ENCODE peak calls at places on chromosomes 13 and 19, in ten cellular contexts. One of them, this sample, is unnamed.

GRCh38 chr19:38867176-38867780 is 10.8 kb downstream of the RINL start:
- DNase-seq in esophagus squamous epithelium: no peak
- DNase-seq in left lung: no peak
- DNase-seq in RWPE1: no peak
- DNase-seq in IMR-90: no peak
- DNase-seq in epithelial cell of esophagus: no peak
- DNase-seq in A549: no peak
- DNase-seq in gastrocnemius medialis: no peak
- DNase-seq in adrenal gland: no peak
- DNase-seq in GM06990: no peak
- DNase-seq in this sample: no peak

GRCh38 chr13:45718063-45718462 is 15.9 kb downstream of the CBY2 start:
- DNase-seq in GM06990: no peak
- DNase-seq in left lung: no peak
- DNase-seq in adrenal gland: no peak
- DNase-seq in esophagus squamous epithelium: no peak
- DNase-seq in RWPE1: no peak
- DNase-seq in gastrocnemius medialis: no peak
- DNase-seq in IMR-90: peak; percentile 14
- DNase-seq in epithelial cell of esophagus: peak; percentile 52
- DNase-seq in A549: peak; percentile 6
- DNase-seq in this sample: no peak

GRCh38 chr19:47507031-47507430 is 7.8 kb downstream of the NAPA start:
- DNase-seq in GM06990: no peak
- DNase-seq in left lung: no peak
- DNase-seq in adrenal gland: peak; percentile 46
- DNase-seq in IMR-90: no peak
- DNase-seq in A549: no peak
- DNase-seq in gastrocnemius medialis: peak; percentile 73
- DNase-seq in esophagus squamous epithelium: no peak
- DNase-seq in epithelial cell of esophagus: no peak
- DNase-seq in RWPE1: no peak
- DNase-seq in this sample: no peak

GRCh38 chr19:57888107-57888493 is 737 bp downstream of the ZNF814 start:
- DNase-seq in A549: no peak
- DNase-seq in RWPE1: no peak
- DNase-seq in esophagus squamous epithelium: no peak
- DNase-seq in GM06990: no peak
- DNase-seq in epithelial cell of esophagus: peak; percentile 55
- DNase-seq in gastrocnemius medialis: no peak
- DNase-seq in left lung: no peak
- DNase-seq in IMR-90: no peak
- DNase-seq in adrenal gland: no peak
- DNase-seq in this sample: no peak

GRCh38 chr19:19381007-19381926 is 24.2 kb upstream of the GATAD2A start:
- DNase-seq in left lung: no peak
- DNase-seq in RWPE1: no peak
- DNase-seq in IMR-90: no peak
- DNase-seq in A549: no peak
- DNase-seq in GM06990: peak; percentile 63
- DNase-seq in epithelial cell of esophagus: no peak
- DNase-seq in gastrocnemius medialis: no peak
- DNase-seq in esophagus squamous epithelium: no peak
- DNase-seq in adrenal gland: no peak
- DNase-seq in this sample: no peak

GRCh38 chr13:75505966-75506365 is 24.0 kb upstream of the TBC1D4 start:
- DNase-seq in RWPE1: no peak
- DNase-seq in adrenal gland: no peak
- DNase-seq in epithelial cell of esophagus: no peak
- DNase-seq in GM06990: no peak
- DNase-seq in A549: no peak
- DNase-seq in left lung: no peak
- DNase-seq in esophagus squamous epithelium: no peak
- DNase-seq in gastrocnemius medialis: no peak
- DNase-seq in IMR-90: no peak
- DNase-seq in this sample: no peak

GRCh38 chr19:778910-779653 is 18.2 kb upstream of the PTBP1 start:
- DNase-seq in A549: peak; percentile 52
- DNase-seq in epithelial cell of esophagus: peak; percentile 99
- DNase-seq in IMR-90: peak; percentile 94
- DNase-seq in gastrocnemius medialis: peak; percentile 55
- DNase-seq in RWPE1: peak; percentile 92
- DNase-seq in adrenal gland: no peak
- DNase-seq in esophagus squamous epithelium: no peak
- DNase-seq in GM06990: no peak
- DNase-seq in left lung: no peak
- DNase-seq in this sample: peak; percentile 84

GRCh38 chr19:53883231-53883661 is 1.2 kb downstream of the PRKCG start:
- DNase-seq in IMR-90: no peak
- DNase-seq in left lung: no peak
- DNase-seq in adrenal gland: no peak
- DNase-seq in gastrocnemius medialis: no peak
- DNase-seq in A549: no peak
- DNase-seq in epithelial cell of esophagus: no peak
- DNase-seq in esophagus squamous epithelium: no peak
- DNase-seq in GM06990: no peak
- DNase-seq in RWPE1: no peak
- DNase-seq in this sample: no peak

GRCh38 chr19:16588824-16589577 is 16.8 kb upstream of the SLC35E1 start:
- DNase-seq in A549: no peak
- DNase-seq in GM06990: no peak
- DNase-seq in epithelial cell of esophagus: no peak
- DNase-seq in RWPE1: no peak
- DNase-seq in IMR-90: no peak
- DNase-seq in adrenal gland: no peak
- DNase-seq in left lung: no peak
- DNase-seq in esophagus squamous epithelium: no peak
- DNase-seq in gastrocnemius medialis: no peak
- DNase-seq in this sample: no peak

GRCh38 chr13:48998893-48999292 is 23.2 kb downstream of the FNDC3A start:
- DNase-seq in IMR-90: no peak
- DNase-seq in gastrocnemius medialis: no peak
- DNase-seq in left lung: no peak
- DNase-seq in adrenal gland: no peak
- DNase-seq in epithelial cell of esophagus: no peak
- DNase-seq in RWPE1: no peak
- DNase-seq in A549: no peak
- DNase-seq in esophagus squamous epithelium: no peak
- DNase-seq in GM06990: no peak
- DNase-seq in this sample: no peak

GRCh38 chr13:52737451-52737850 is 2.2 kb downstream of the CNMD start:
- DNase-seq in IMR-90: no peak
- DNase-seq in GM06990: no peak
- DNase-seq in adrenal gland: no peak
- DNase-seq in gastrocnemius medialis: no peak
- DNase-seq in epithelial cell of esophagus: no peak
- DNase-seq in left lung: no peak
- DNase-seq in esophagus squamous epithelium: no peak
- DNase-seq in A549: no peak
- DNase-seq in RWPE1: no peak
- DNase-seq in this sample: no peak

GRCh38 chr13:52739468-52740071 is at the start of gene CNMD:
- DNase-seq in left lung: no peak
- DNase-seq in adrenal gland: no peak
- DNase-seq in gastrocnemius medialis: no peak
- DNase-seq in esophagus squamous epithelium: no peak
- DNase-seq in RWPE1: no peak
- DNase-seq in epithelial cell of esophagus: no peak
- DNase-seq in GM06990: no peak
- DNase-seq in A549: no peak
- DNase-seq in IMR-90: no peak
- DNase-seq in this sample: no peak

GRCh38 chr13:52736891-52737290 is 2.7 kb downstream of the CNMD start:
- DNase-seq in esophagus squamous epithelium: no peak
- DNase-seq in gastrocnemius medialis: no peak
- DNase-seq in adrenal gland: no peak
- DNase-seq in IMR-90: no peak
- DNase-seq in GM06990: no peak
- DNase-seq in A549: no peak
- DNase-seq in epithelial cell of esophagus: no peak
- DNase-seq in RWPE1: no peak
- DNase-seq in left lung: no peak
- DNase-seq in this sample: no peak

GRCh38 chr13:52737900-52738299 is 1.7 kb downstream of the CNMD start:
- DNase-seq in esophagus squamous epithelium: no peak
- DNase-seq in A549: no peak
- DNase-seq in gastrocnemius medialis: no peak
- DNase-seq in GM06990: no peak
- DNase-seq in RWPE1: no peak
- DNase-seq in IMR-90: no peak
- DNase-seq in epithelial cell of esophagus: no peak
- DNase-seq in left lung: no peak
- DNase-seq in adrenal gland: no peak
- DNase-seq in this sample: no peak

GRCh38 chr13:52738719-52739467 is 727 bp downstream of the CNMD start:
- DNase-seq in IMR-90: no peak
- DNase-seq in RWPE1: no peak
- DNase-seq in gastrocnemius medialis: no peak
- DNase-seq in epithelial cell of esophagus: no peak
- DNase-seq in GM06990: peak; percentile 43
- DNase-seq in A549: no peak
- DNase-seq in esophagus squamous epithelium: no peak
- DNase-seq in adrenal gland: no peak
- DNase-seq in left lung: no peak
- DNase-seq in this sample: no peak
- TF ChIP-seq CTCF in IMR-90: peak; percentile 39
- TF ChIP-seq CTCF in RWPE1: no peak
- TF ChIP-seq CTCF in gastrocnemius medialis: no peak
- TF ChIP-seq CTCF in epithelial cell of esophagus: no peak
- TF ChIP-seq CTCF in GM06990: peak; percentile 44
- TF ChIP-seq CTCF in A549: no peak
- TF ChIP-seq CTCF in esophagus squamous epithelium: no peak
- TF ChIP-seq CTCF in adrenal gland: no peak
- TF ChIP-seq CTCF in left lung: peak; percentile 22
- TF ChIP-seq CTCF in this sample: peak; percentile 12

GRCh38 chr19:14425696-14426138 is 6.6 kb upstream of the DDX39A start:
- DNase-seq in IMR-90: peak; percentile 91
- DNase-seq in GM06990: no peak
- DNase-seq in left lung: no peak
- DNase-seq in esophagus squamous epithelium: no peak
- DNase-seq in adrenal gland: no peak
- DNase-seq in A549: no peak
- DNase-seq in epithelial cell of esophagus: peak; percentile 45
- DNase-seq in RWPE1: no peak
- DNase-seq in gastrocnemius medialis: no peak
- DNase-seq in this sample: no peak
- TF ChIP-seq CTCF in IMR-90: no peak
- TF ChIP-seq CTCF in GM06990: no peak
- TF ChIP-seq CTCF in left lung: no peak
- TF ChIP-seq CTCF in esophagus squamous epithelium: no peak
- TF ChIP-seq CTCF in adrenal gland: no peak
- TF ChIP-seq CTCF in A549: no peak
- TF ChIP-seq CTCF in epithelial cell of esophagus: no peak
- TF ChIP-seq CTCF in RWPE1: no peak
- TF ChIP-seq CTCF in gastrocnemius medialis: no peak
- TF ChIP-seq CTCF in this sample: no peak

DNA sequence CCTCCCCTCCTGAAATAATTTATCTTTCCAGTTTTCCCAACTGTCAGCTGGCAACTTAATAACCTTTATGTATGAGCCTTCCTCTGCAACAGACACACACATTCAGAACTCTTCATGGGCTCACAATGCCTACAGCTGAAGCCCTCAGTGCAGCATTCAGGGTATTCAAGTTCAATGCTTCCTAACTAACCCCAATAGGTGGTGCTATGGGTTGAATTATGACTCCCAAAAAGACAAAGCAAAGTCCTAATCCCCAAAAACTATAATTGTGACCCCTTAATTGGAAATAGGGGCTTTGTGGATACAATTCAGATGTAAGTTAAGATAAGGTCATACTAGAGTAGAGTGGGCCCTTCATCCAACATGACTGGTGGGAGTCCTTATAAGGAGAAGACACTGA is 202.2 kb downstream of the SUCLA2 start:
- DNase-seq in A549: no peak
- DNase-seq in GM06990: no peak
- DNase-seq in RWPE1: peak; percentile 25
- DNase-seq in adrenal gland: no peak
- DNase-seq in left lung: no peak
- DNase-seq in epithelial cell of esophagus: peak; percentile 19
- DNase-seq in gastrocnemius medialis: no peak
- DNase-seq in IMR-90: peak; percentile 21
- DNase-seq in esophagus squamous epithelium: no peak
- DNase-seq in this sample: no peak
- TF ChIP-seq CTCF in A549: no peak
- TF ChIP-seq CTCF in GM06990: peak; percentile 33
- TF ChIP-seq CTCF in RWPE1: peak; percentile 25
- TF ChIP-seq CTCF in adrenal gland: no peak
- TF ChIP-seq CTCF in left lung: no peak
- TF ChIP-seq CTCF in epithelial cell of esophagus: peak; percentile 27
- TF ChIP-seq CTCF in gastrocnemius medialis: no peak
- TF ChIP-seq CTCF in IMR-90: peak; percentile 33
- TF ChIP-seq CTCF in esophagus squamous epithelium: no peak
- TF ChIP-seq CTCF in this sample: no peak

GRCh38 chr13:31174018-31174417 is 12.3 kb upstream of the HSPH1 start:
- DNase-seq in GM06990: no peak
- DNase-seq in IMR-90: peak; percentile 77
- DNase-seq in esophagus squamous epithelium: no peak
- DNase-seq in A549: no peak
- DNase-seq in epithelial cell of esophagus: peak; percentile 16
- DNase-seq in left lung: no peak
- DNase-seq in adrenal gland: no peak
- DNase-seq in gastrocnemius medialis: no peak
- DNase-seq in RWPE1: peak; percentile 7
- DNase-seq in this sample: no peak
- TF ChIP-seq CTCF in GM06990: no peak
- TF ChIP-seq CTCF in IMR-90: peak; percentile 64
- TF ChIP-seq CTCF in esophagus squamous epithelium: no peak
- TF ChIP-seq CTCF in A549: peak; percentile 27
- TF ChIP-seq CTCF in epithelial cell of esophagus: peak; percentile 3
- TF ChIP-seq CTCF in left lung: no peak
- TF ChIP-seq CTCF in adrenal gland: no peak
- TF ChIP-seq CTCF in gastrocnemius medialis: no peak
- TF ChIP-seq CTCF in RWPE1: no peak
- TF ChIP-seq CTCF in this sample: no peak

DNA sequence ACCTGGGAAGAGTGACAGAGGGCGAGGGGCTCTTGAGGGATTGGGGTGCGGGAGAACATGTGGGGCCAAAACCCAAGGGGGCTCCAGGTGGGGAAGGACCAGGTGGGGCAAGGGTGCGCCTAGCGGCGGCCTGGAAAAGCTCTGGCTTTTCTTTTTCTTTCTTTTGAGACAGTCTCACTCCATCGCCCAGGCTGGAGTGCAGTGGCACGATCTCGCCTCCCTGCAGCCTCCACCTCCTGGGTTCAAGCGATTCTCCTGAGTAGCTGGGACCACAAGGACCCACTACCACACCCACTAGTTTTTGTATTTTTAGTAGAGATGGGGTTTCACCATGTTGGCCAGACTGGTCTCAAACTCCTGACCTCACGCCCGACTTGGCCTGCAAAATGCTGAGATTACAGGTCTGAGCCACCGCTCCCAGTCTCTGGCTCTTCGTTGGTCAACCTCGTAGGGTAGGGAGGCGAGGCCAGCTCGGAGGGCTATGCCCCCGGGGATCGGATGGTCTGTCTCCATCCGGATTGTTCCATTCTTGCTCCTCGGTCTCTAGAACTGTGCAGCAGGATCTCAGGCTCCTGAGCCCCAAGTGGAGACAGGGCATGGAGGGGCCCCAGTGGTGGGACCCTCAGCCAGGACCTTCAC is 3.7 kb downstream of the GADD45B start:
- DNase-seq in RWPE1: no peak
- DNase-seq in A549: no peak
- DNase-seq in epithelial cell of esophagus: no peak
- DNase-seq in GM06990: no peak
- DNase-seq in left lung: no peak
- DNase-seq in esophagus squamous epithelium: no peak
- DNase-seq in gastrocnemius medialis: no peak
- DNase-seq in IMR-90: no peak
- DNase-seq in adrenal gland: no peak
- DNase-seq in this sample: no peak
- TF ChIP-seq CTCF in RWPE1: peak; percentile 21
- TF ChIP-seq CTCF in A549: no peak
- TF ChIP-seq CTCF in epithelial cell of esophagus: peak; percentile 54
- TF ChIP-seq CTCF in GM06990: peak; percentile 66
- TF ChIP-seq CTCF in left lung: no peak
- TF ChIP-seq CTCF in esophagus squamous epithelium: peak; percentile 29
- TF ChIP-seq CTCF in gastrocnemius medialis: no peak
- TF ChIP-seq CTCF in IMR-90: no peak
- TF ChIP-seq CTCF in adrenal gland: no peak
- TF ChIP-seq CTCF in this sample: peak; percentile 2